ENCODE peak calls at places on chromosomes 16 and 17, in four cellular contexts. One of them, this sample, is unnamed.

GRCh38 chr17:43908111-43908721 is 880 bp upstream of the MPP2 start:
- DNase-seq in HepG2: no peak
- DNase-seq in GM12878: no peak
- DNase-seq in HEK293T: peak; percentile 80
- DNase-seq in this sample: peak; percentile 69

GRCh38 chr16:76535-77272 is 1.3 kb upstream of the MPG start:
- DNase-seq in HepG2: peak; percentile 66
- DNase-seq in GM12878: no peak
- DNase-seq in HEK293T: no peak
- DNase-seq in this sample: peak; percentile 87

GRCh38 chr16:29984764-29985147 is 10.7 kb downstream of the HIRIP3 start:
- DNase-seq in HepG2: no peak
- DNase-seq in GM12878: no peak
- DNase-seq in HEK293T: no peak
- DNase-seq in this sample: no peak

GRCh38 chr17:57355090-57355859 is 99.0 kb downstream of the MSI2 start:
- DNase-seq in HepG2: no peak
- DNase-seq in GM12878: no peak
- DNase-seq in HEK293T: no peak
- DNase-seq in this sample: no peak

GRCh38 chr17:19686400-19687090 is 29.8 kb downstream of the SLC47A2 start:
- DNase-seq in HepG2: peak; percentile 36
- DNase-seq in GM12878: no peak
- DNase-seq in HEK293T: no peak
- DNase-seq in this sample: no peak

GRCh38 chr16:525520-526180 is 1.9 kb upstream of the CAPN15 start:
- DNase-seq in HepG2: no peak
- DNase-seq in GM12878: peak; percentile 62
- DNase-seq in HEK293T: no peak
- DNase-seq in this sample: peak; percentile 41

GRCh38 chr17:50053654-50053960 is 2.3 kb upstream of the ITGA3 start:
- DNase-seq in HepG2: no peak
- DNase-seq in GM12878: no peak
- DNase-seq in HEK293T: no peak
- DNase-seq in this sample: no peak

GRCh38 chr17:82333279-82334171 is at the start of gene SECTM1:
- DNase-seq in HepG2: no peak
- DNase-seq in GM12878: no peak
- DNase-seq in HEK293T: no peak
- DNase-seq in this sample: no peak

GRCh38 chr17:81036128-81036891 is 1.4 kb downstream of the BAIAP2 start:
- DNase-seq in HepG2: no peak
- DNase-seq in GM12878: no peak
- DNase-seq in HEK293T: no peak
- DNase-seq in this sample: no peak

GRCh38 chr17:47709594-47709993 is 15.6 kb downstream of the TBKBP1 start:
- DNase-seq in HepG2: no peak
- DNase-seq in GM12878: no peak
- DNase-seq in HEK293T: no peak
- DNase-seq in this sample: no peak

GRCh38 chr16:751152-752007 is 9.2 kb upstream of the MSLN start:
- DNase-seq in HepG2: no peak
- DNase-seq in GM12878: no peak
- DNase-seq in HEK293T: no peak
- DNase-seq in this sample: no peak

GRCh38 chr17:16988749-16989229 is 16.9 kb upstream of the TNFRSF13B start:
- DNase-seq in HepG2: no peak
- DNase-seq in GM12878: peak; percentile 82
- DNase-seq in HEK293T: no peak
- DNase-seq in this sample: no peak

GRCh38 chr17:57085448-57086068 is 512 bp downstream of the AKAP1 start:
- DNase-seq in HepG2: peak; percentile 94
- DNase-seq in GM12878: no peak
- DNase-seq in HEK293T: peak; percentile 71
- DNase-seq in this sample: peak; percentile 83

GRCh38 chr17:64213995-64214507 is 49.0 kb downstream of the TEX2 start:
- DNase-seq in HepG2: no peak
- DNase-seq in GM12878: no peak
- DNase-seq in HEK293T: peak; percentile 45
- DNase-seq in this sample: peak; percentile 87
- TF ChIP-seq FOXK2 in HepG2: no peak
- TF ChIP-seq FOXK2 in GM12878: no peak
- TF ChIP-seq FOXK2 in HEK293T: no peak
- TF ChIP-seq FOXK2 in this sample: peak; percentile 43

GRCh38 chr17:41740506-41740905 is 6.1 kb upstream of the HAP1 start:
- DNase-seq in HepG2: no peak
- DNase-seq in GM12878: no peak
- DNase-seq in HEK293T: no peak
- DNase-seq in this sample: no peak

GRCh38 chr17:41738077-41738800 is 3.8 kb upstream of the HAP1 start:
- DNase-seq in HepG2: peak; percentile 78
- DNase-seq in GM12878: peak; percentile 44
- DNase-seq in HEK293T: peak; percentile 90
- DNase-seq in this sample: peak; percentile 92

GRCh38 chr17:41741709-41742108 is 7.3 kb upstream of the HAP1 start:
- DNase-seq in HepG2: no peak
- DNase-seq in GM12878: no peak
- DNase-seq in HEK293T: no peak
- DNase-seq in this sample: no peak

GRCh38 chr17:41738801-41739112 is 4.3 kb upstream of the HAP1 start:
- DNase-seq in HepG2: no peak
- DNase-seq in GM12878: no peak
- DNase-seq in HEK293T: no peak
- DNase-seq in this sample: no peak

GRCh38 chr17:41739661-41740352 is 5.4 kb upstream of the HAP1 start:
- DNase-seq in HepG2: peak; percentile 66
- DNase-seq in GM12878: no peak
- DNase-seq in HEK293T: no peak
- DNase-seq in this sample: no peak
- TF ChIP-seq FOXK2 in HepG2: no peak
- TF ChIP-seq FOXK2 in GM12878: no peak
- TF ChIP-seq FOXK2 in HEK293T: no peak
- TF ChIP-seq FOXK2 in this sample: no peak

GRCh38 chr16:88403794-88404581 is 21.2 kb downstream of the ZNF469 start:
- DNase-seq in HepG2: no peak
- DNase-seq in GM12878: no peak
- DNase-seq in HEK293T: no peak
- DNase-seq in this sample: peak; percentile 45
- TF ChIP-seq FOXK2 in HepG2: no peak
- TF ChIP-seq FOXK2 in GM12878: no peak
- TF ChIP-seq FOXK2 in HEK293T: no peak
- TF ChIP-seq FOXK2 in this sample: no peak

GRCh38 chr16:75000481-75001081 is 1.8 kb downstream of the ZNRF1 start:
- DNase-seq in HepG2: no peak
- DNase-seq in GM12878: no peak
- DNase-seq in HEK293T: no peak
- DNase-seq in this sample: no peak

GRCh38 chr16:75002474-75002873 is 3.6 kb downstream of the ZNRF1 start:
- DNase-seq in HepG2: peak; percentile 28
- DNase-seq in GM12878: no peak
- DNase-seq in HEK293T: no peak
- DNase-seq in this sample: no peak

GRCh38 chr16:74998481-74999207 is at the start of gene ZNRF1:
- DNase-seq in HepG2: peak; percentile 82
- DNase-seq in GM12878: peak; percentile 73
- DNase-seq in HEK293T: peak; percentile 89
- DNase-seq in this sample: peak; percentile 95

GRCh38 chr16:74999208-74999682 is 421 bp downstream of the ZNRF1 start:
- DNase-seq in HepG2: no peak
- DNase-seq in GM12878: no peak
- DNase-seq in HEK293T: no peak
- DNase-seq in this sample: peak; percentile 66

DNA sequence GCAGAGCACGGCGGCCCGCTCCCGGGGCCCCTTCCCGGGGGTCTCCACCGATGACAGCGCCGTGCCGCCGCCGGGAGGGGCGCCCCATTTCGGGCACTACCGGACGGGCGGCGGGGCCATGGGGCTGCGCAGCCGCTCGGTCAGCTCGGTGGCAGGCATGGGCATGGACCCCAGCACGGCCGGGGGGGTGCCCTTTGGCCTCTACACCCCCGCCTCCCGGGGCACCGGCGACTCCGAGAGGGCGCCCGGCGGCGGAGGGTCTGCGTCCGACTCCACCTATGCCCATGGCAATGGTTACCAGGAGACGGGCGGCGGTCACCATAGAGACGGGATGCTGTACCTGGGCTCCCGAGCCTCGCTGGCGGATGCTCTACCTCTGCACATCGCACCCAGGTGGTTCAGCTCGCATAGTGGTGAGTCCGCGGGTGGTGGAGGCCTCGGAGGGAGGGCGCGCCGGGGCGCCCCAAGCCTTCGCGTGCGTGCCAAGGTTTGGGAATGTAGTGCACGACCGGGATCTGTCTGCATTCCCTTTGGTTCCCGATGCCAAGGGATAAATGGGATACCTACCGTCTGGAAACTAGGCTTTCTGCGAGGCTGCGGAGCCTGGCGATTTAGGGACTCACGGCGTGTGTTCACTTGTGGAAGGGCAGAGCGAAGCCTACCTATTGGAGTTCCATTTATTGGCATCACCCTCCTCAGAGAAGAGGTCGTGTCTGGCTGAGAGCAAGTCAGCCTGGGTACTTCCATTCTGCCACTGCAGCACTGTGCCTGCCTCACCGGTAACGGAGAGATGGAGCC is 1.1 kb downstream of the ZNRF1 start:
- DNase-seq in HepG2: peak; percentile 44
- DNase-seq in GM12878: no peak
- DNase-seq in HEK293T: peak; percentile 23
- DNase-seq in this sample: peak; percentile 49
- TF ChIP-seq FOXK2 in HepG2: no peak
- TF ChIP-seq FOXK2 in GM12878: no peak
- TF ChIP-seq FOXK2 in HEK293T: no peak
- TF ChIP-seq FOXK2 in this sample: no peak

DNA sequence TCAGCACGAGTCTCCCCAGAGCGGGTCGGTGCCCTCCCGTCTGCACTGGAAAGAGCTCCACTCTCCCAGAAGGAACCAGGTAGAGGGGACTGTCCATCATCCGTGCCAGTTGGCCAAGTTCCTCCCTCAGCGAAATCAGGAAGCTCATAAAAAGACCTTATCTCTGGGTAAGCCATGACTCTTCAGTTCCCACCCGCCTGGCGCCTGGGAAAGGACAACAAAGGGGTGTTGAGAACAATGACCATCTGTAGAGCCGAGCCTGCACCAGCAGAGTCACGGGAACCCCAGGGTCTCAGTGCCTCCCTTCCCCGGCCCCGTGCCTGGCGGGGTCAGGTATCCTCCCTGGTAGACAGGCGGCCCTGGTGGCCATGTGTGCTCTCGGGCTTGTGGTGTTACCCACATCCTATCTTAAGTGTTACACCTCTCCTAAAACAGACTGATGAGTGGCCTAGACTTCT is 190.8 kb downstream of the AXIN2 start:
- DNase-seq in HepG2: peak; percentile 90
- DNase-seq in GM12878: no peak
- DNase-seq in HEK293T: peak; percentile 31
- DNase-seq in this sample: no peak
- TF ChIP-seq FOXK2 in HepG2: no peak
- TF ChIP-seq FOXK2 in GM12878: no peak
- TF ChIP-seq FOXK2 in HEK293T: no peak
- TF ChIP-seq FOXK2 in this sample: no peak

DNA sequence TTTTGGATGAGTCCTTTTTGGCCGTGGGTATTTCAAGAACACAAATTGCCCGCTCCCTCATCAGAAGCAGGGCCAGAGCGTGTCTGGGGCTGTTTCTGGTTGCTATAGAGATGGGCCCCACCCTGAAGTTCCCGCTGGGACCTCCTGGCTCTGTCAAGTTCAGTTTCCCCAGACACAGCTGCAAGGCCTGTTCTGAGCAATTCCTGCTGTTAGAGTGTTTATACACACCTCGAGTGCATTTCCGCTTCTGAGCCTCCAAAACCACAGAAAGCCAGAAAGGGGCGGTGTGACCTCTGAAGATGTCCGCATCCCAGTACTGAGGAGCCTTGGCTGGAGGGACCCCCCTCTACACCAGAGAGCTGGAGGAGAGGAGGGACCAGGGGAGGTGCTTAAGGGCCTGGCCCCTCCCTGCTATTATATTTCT is 9.3 kb upstream of the WBP2 start:
- DNase-seq in HepG2: no peak
- DNase-seq in GM12878: peak; percentile 77
- DNase-seq in HEK293T: no peak
- DNase-seq in this sample: peak; percentile 38
- TF ChIP-seq FOXK2 in HepG2: no peak
- TF ChIP-seq FOXK2 in GM12878: no peak
- TF ChIP-seq FOXK2 in HEK293T: no peak
- TF ChIP-seq FOXK2 in this sample: no peak

This sample was measured in K562.